ENCODE peak calls at places on chromosomes 7 and 10, in seven cellular contexts. One of them, this sample, is unnamed.

GRCh38 chr10:69728335-69728861 is 73.3 kb upstream of the COL13A1 start:
- DNase-seq in H1: peak
- DNase-seq in GM12878: no peak
- DNase-seq in K562: no peak
- DNase-seq in SK-N-SH: peak
- DNase-seq in GM12892: no peak
- DNase-seq in HepG2: no peak
- DNase-seq in this sample: no peak

GRCh38 chr7:36896418-36896817 is 172.1 kb upstream of the AOAH start:
- DNase-seq in H1: no peak
- DNase-seq in GM12892: no peak
- DNase-seq in HepG2: no peak
- DNase-seq in GM12878: no peak
- DNase-seq in K562: no peak
- DNase-seq in SK-N-SH: no peak
- DNase-seq in this sample: no peak

GRCh38 chr10:110872984-110873569 is 1.3 kb downstream of the PDCD4 start:
- DNase-seq in K562: no peak
- DNase-seq in SK-N-SH: no peak
- DNase-seq in GM12892: no peak
- DNase-seq in HepG2: no peak
- DNase-seq in H1: no peak
- DNase-seq in GM12878: no peak
- DNase-seq in this sample: no peak

GRCh38 chr10:113987805-113988204 is 55.9 kb upstream of the ADRB1 start:
- DNase-seq in K562: no peak
- DNase-seq in GM12892: peak
- DNase-seq in HepG2: no peak
- DNase-seq in H1: no peak
- DNase-seq in GM12878: no peak
- DNase-seq in SK-N-SH: no peak
- DNase-seq in this sample: no peak

GRCh38 chr10:20936388-20936787 is 39.3 kb upstream of the NEBL start:
- DNase-seq in K562: no peak
- DNase-seq in H1: no peak
- DNase-seq in HepG2: no peak
- DNase-seq in SK-N-SH: peak
- DNase-seq in GM12892: no peak
- DNase-seq in GM12878: no peak
- DNase-seq in this sample: no peak

GRCh38 chr7:40098810-40099209 is 35.6 kb downstream of the MPLKIP start:
- DNase-seq in H1: no peak
- DNase-seq in GM12892: no peak
- DNase-seq in K562: no peak
- DNase-seq in SK-N-SH: no peak
- DNase-seq in HepG2: peak
- DNase-seq in GM12878: no peak
- DNase-seq in this sample: no peak

GRCh38 chr10:104895981-104896380 is 254.9 kb downstream of the SORCS3 start:
- DNase-seq in K562: no peak
- DNase-seq in HepG2: no peak
- DNase-seq in H1: no peak
- DNase-seq in SK-N-SH: peak
- DNase-seq in GM12878: no peak
- DNase-seq in GM12892: no peak
- DNase-seq in this sample: no peak

GRCh38 chr10:32346551-32347362 is at the start of gene EPC1:
- DNase-seq in H1: peak
- DNase-seq in HepG2: peak
- DNase-seq in SK-N-SH: peak
- DNase-seq in GM12892: peak
- DNase-seq in GM12878: peak
- DNase-seq in K562: peak
- DNase-seq in this sample: peak

GRCh38 chr10:110802551-110803238 is 69.0 kb upstream of the PDCD4 start:
- DNase-seq in H1: no peak
- DNase-seq in HepG2: peak
- DNase-seq in GM12878: peak
- DNase-seq in SK-N-SH: no peak
- DNase-seq in K562: no peak
- DNase-seq in GM12892: no peak
- DNase-seq in this sample: no peak

GRCh38 chr10:98269435-98269912 is 1.5 kb upstream of the LOXL4 start:
- DNase-seq in K562: peak
- DNase-seq in GM12892: no peak
- DNase-seq in H1: peak
- DNase-seq in SK-N-SH: peak
- DNase-seq in HepG2: peak
- DNase-seq in GM12878: no peak
- DNase-seq in this sample: no peak

GRCh38 chr7:48748081-48748833 is 176.1 kb upstream of the CDC14C start:
- DNase-seq in HepG2: no peak
- DNase-seq in K562: no peak
- DNase-seq in GM12878: no peak
- DNase-seq in H1: no peak
- DNase-seq in SK-N-SH: no peak
- DNase-seq in GM12892: no peak
- DNase-seq in this sample: no peak

GRCh38 chr10:43065761-43066160 is 11.1 kb upstream of the RET start:
- DNase-seq in HepG2: no peak
- DNase-seq in GM12878: no peak
- DNase-seq in GM12892: no peak
- DNase-seq in H1: no peak
- DNase-seq in SK-N-SH: no peak
- DNase-seq in K562: no peak
- DNase-seq in this sample: no peak

GRCh38 chr10:60654813-60655464 is 123.3 kb upstream of the CDK1 start:
- DNase-seq in SK-N-SH: no peak
- DNase-seq in K562: no peak
- DNase-seq in GM12878: no peak
- DNase-seq in GM12892: no peak
- DNase-seq in H1: no peak
- DNase-seq in HepG2: no peak
- DNase-seq in this sample: no peak

GRCh38 chr10:71374481-71375233 is 22.1 kb upstream of the CDH23 start:
- DNase-seq in K562: no peak
- DNase-seq in H1: no peak
- DNase-seq in HepG2: no peak
- DNase-seq in SK-N-SH: no peak
- DNase-seq in GM12878: no peak
- DNase-seq in GM12892: no peak
- DNase-seq in this sample: no peak

DNA sequence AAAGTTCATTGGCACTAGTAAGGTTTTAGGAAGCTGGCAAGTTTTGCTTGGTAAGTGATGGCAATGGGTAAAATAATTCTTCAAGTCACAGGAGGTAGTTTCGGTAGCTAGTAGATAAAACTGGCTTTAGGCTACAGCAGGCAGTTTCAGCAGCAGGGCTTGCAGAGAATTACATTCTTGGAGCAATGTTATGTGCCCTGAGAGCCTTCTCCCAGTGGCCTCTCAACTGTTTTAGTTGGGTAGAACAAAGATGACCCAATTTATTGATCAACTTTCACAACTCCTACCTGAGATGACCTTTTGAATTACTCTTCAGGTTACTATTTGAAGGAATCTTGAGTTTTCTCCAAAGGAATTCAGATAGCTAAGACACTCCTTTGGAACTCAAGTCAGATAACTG is 16.4 kb upstream of the NFE2L3 start:
- DNase-seq in H1: no peak
- DNase-seq in GM12878: no peak
- DNase-seq in HepG2: no peak
- DNase-seq in K562: no peak
- DNase-seq in SK-N-SH: no peak
- DNase-seq in GM12892: no peak
- DNase-seq in this sample: no peak
- TF ChIP-seq TAF1 in H1: no peak
- TF ChIP-seq TAF1 in GM12878: no peak
- TF ChIP-seq TAF1 in HepG2: no peak
- TF ChIP-seq TAF1 in K562: no peak
- TF ChIP-seq TAF1 in SK-N-SH: no peak
- TF ChIP-seq TAF1 in GM12892: no peak
- TF ChIP-seq TAF1 in this sample: no peak

DNA sequence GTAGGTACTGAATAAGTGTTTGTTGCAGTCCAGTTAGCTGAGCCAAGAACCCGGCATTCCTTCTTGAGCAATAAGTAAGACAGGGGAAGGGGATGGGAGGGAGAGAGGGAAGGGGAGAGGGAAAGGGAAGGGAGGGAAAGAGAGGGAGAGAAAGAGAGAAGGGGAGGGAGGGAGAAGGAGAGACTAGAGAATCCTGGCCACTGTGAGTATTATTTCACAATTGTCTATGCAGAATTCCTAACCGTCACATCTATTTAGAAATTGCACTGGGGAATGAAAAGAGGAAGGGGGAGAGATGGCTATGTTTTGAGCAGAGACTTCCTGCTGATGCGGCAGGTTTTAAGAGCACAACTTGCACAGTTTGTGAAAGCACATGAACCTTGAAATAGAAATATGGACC is 251.4 kb upstream of the ZMIZ1 start:
- DNase-seq in H1: no peak
- DNase-seq in GM12892: no peak
- DNase-seq in GM12878: no peak
- DNase-seq in SK-N-SH: no peak
- DNase-seq in K562: no peak
- DNase-seq in HepG2: no peak
- DNase-seq in this sample: no peak
- TF ChIP-seq TAF1 in H1: no peak
- TF ChIP-seq TAF1 in GM12892: no peak
- TF ChIP-seq TAF1 in GM12878: no peak
- TF ChIP-seq TAF1 in SK-N-SH: no peak
- TF ChIP-seq TAF1 in K562: no peak
- TF ChIP-seq TAF1 in HepG2: no peak
- TF ChIP-seq TAF1 in this sample: no peak

GRCh38 chr7:32591938-32592337 is 96.6 kb downstream of the AVL9 start:
- DNase-seq in HepG2: no peak
- DNase-seq in SK-N-SH: no peak
- DNase-seq in GM12878: no peak
- DNase-seq in H1: no peak
- DNase-seq in GM12892: no peak
- DNase-seq in K562: no peak
- DNase-seq in this sample: no peak

GRCh38 chr7:32586291-32587221 is 91.3 kb downstream of the AVL9 start:
- DNase-seq in GM12878: no peak
- DNase-seq in SK-N-SH: no peak
- DNase-seq in H1: no peak
- DNase-seq in K562: peak
- DNase-seq in GM12892: no peak
- DNase-seq in HepG2: no peak
- DNase-seq in this sample: no peak

GRCh38 chr7:32583791-32584190 is 88.5 kb downstream of the AVL9 start:
- DNase-seq in SK-N-SH: no peak
- DNase-seq in K562: no peak
- DNase-seq in H1: no peak
- DNase-seq in GM12892: no peak
- DNase-seq in HepG2: no peak
- DNase-seq in GM12878: no peak
- DNase-seq in this sample: no peak

GRCh38 chr7:32588657-32589056 is 93.4 kb downstream of the AVL9 start:
- DNase-seq in K562: no peak
- DNase-seq in H1: no peak
- DNase-seq in HepG2: peak
- DNase-seq in GM12892: no peak
- DNase-seq in GM12878: no peak
- DNase-seq in SK-N-SH: no peak
- DNase-seq in this sample: peak

GRCh38 chr7:32587431-32587948 is 92.2 kb downstream of the AVL9 start:
- DNase-seq in H1: no peak
- DNase-seq in GM12878: no peak
- DNase-seq in GM12892: no peak
- DNase-seq in SK-N-SH: no peak
- DNase-seq in K562: no peak
- DNase-seq in HepG2: peak
- DNase-seq in this sample: no peak
- TF ChIP-seq TAF1 in H1: no peak
- TF ChIP-seq TAF1 in GM12878: no peak
- TF ChIP-seq TAF1 in GM12892: no peak
- TF ChIP-seq TAF1 in SK-N-SH: no peak
- TF ChIP-seq TAF1 in K562: no peak
- TF ChIP-seq TAF1 in HepG2: no peak
- TF ChIP-seq TAF1 in this sample: no peak

GRCh38 chr7:12929416-12930140 is 242.1 kb downstream of the ARL4A start:
- DNase-seq in SK-N-SH: no peak
- DNase-seq in H1: no peak
- DNase-seq in K562: no peak
- DNase-seq in HepG2: no peak
- DNase-seq in GM12892: no peak
- DNase-seq in GM12878: no peak
- DNase-seq in this sample: no peak

GRCh38 chr7:12927635-12928434 is 240.4 kb downstream of the ARL4A start:
- DNase-seq in H1: no peak
- DNase-seq in HepG2: no peak
- DNase-seq in GM12892: no peak
- DNase-seq in K562: no peak
- DNase-seq in SK-N-SH: no peak
- DNase-seq in GM12878: no peak
- DNase-seq in this sample: no peak

GRCh38 chr7:12921751-12922345 is 234.4 kb downstream of the ARL4A start:
- DNase-seq in SK-N-SH: no peak
- DNase-seq in GM12892: no peak
- DNase-seq in GM12878: no peak
- DNase-seq in H1: no peak
- DNase-seq in HepG2: no peak
- DNase-seq in K562: no peak
- DNase-seq in this sample: no peak

GRCh38 chr7:12926236-12926635 is 238.8 kb downstream of the ARL4A start:
- DNase-seq in GM12892: no peak
- DNase-seq in HepG2: no peak
- DNase-seq in K562: no peak
- DNase-seq in H1: no peak
- DNase-seq in GM12878: no peak
- DNase-seq in SK-N-SH: no peak
- DNase-seq in this sample: no peak

DNA sequence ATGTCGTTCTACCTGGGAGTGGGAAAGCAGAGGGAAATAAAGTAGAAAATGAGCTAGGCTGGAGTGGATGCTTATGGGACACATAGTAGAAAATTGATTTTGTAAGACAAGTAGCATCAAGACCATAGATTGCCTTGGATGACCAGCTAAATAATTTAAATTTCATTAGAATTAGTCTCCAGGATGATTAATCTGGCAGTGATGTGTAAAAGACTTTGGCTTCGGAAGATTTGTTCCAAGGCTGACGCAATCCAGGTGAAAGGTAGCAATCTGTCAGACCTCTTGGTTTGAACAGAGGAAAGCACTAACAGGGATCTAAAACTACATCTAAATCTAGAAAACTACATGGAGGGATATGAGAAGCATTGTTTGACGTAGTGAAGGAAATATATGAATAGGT is 236.5 kb downstream of the ARL4A start:
- DNase-seq in GM12878: no peak
- DNase-seq in H1: no peak
- DNase-seq in SK-N-SH: no peak
- DNase-seq in K562: no peak
- DNase-seq in HepG2: no peak
- DNase-seq in GM12892: no peak
- DNase-seq in this sample: no peak
- TF ChIP-seq TAF1 in GM12878: no peak
- TF ChIP-seq TAF1 in H1: no peak
- TF ChIP-seq TAF1 in SK-N-SH: no peak
- TF ChIP-seq TAF1 in K562: no peak
- TF ChIP-seq TAF1 in HepG2: no peak
- TF ChIP-seq TAF1 in GM12892: no peak
- TF ChIP-seq TAF1 in this sample: no peak

This sample was measured in GM12891.